ENCODE peak calls at places on chromosomes 12 and 14, in six cellular contexts. R, P, L, B, F and Y are unnamed samples.

GRCh38 chr14:32339188-32339587 is 10.1 kb downstream of the AKAP6 start:
- DNase-seq in R (no peak), P (no peak), L (no peak), B (no peak), F (no peak), Y (no peak)

GRCh38 chr12:13857750-13858149 is 123.7 kb downstream of the GRIN2B start:
- DNase-seq in R (no peak), P (no peak), L (no peak), B (no peak), F (no peak), Y (no peak)

GRCh38 chr12:117313906-117314305 is 47.5 kb downstream of the NOS1 start:
- DNase-seq in R (no peak), P (no peak), L (no peak), B (no peak), F (no peak), Y (no peak)

GRCh38 chr12:21697829-21698630 is 40.4 kb upstream of the LDHB start:
- DNase-seq in R (no peak), P (no peak), L (peak; percentile 24), B (no peak), F (peak; percentile 8), Y (no peak)

GRCh38 chr12:2396448-2396871 is 343.7 kb downstream of the CACNA1C start:
- DNase-seq in R (no peak), P (no peak), L (peak; percentile 85), B (no peak), F (no peak), Y (no peak)

GRCh38 chr12:125983094-125983783 is 918.0 kb downstream of the AACS start:
- DNase-seq in R (no peak), P (no peak), L (no peak), B (peak; percentile 89), F (peak; percentile 26), Y (no peak)

GRCh38 chr14:20969336-20969735 is 14.0 kb downstream of the RNASE2 start:
- DNase-seq in R (no peak), P (no peak), L (no peak), B (no peak), F (no peak), Y (no peak)

GRCh38 chr14:42323426-42323825 is 716.8 kb downstream of the LRFN5 start:
- DNase-seq in R (no peak), P (no peak), L (no peak), B (no peak), F (no peak), Y (no peak)

GRCh38 chr14:59020382-59020781 is 168.1 kb upstream of the DAAM1 start:
- DNase-seq in R (no peak), P (no peak), L (peak; percentile 16), B (no peak), F (no peak), Y (no peak)

GRCh38 chr12:46659844-46660243 is 166.0 kb downstream of the SLC38A4 start:
- DNase-seq in R (no peak), P (no peak), L (no peak), B (no peak), F (no peak), Y (no peak)

GRCh38 chr14:70709726-70710382 is 68.1 kb downstream of the TTC9 start:
- DNase-seq in R (no peak), P (no peak), L (no peak), B (no peak), F (no peak), Y (no peak)

GRCh38 chr12:131389051-131390013 is 321.6 kb upstream of the SFSWAP start:
- DNase-seq in R (no peak), P (no peak), L (no peak), B (peak; percentile 28), F (no peak), Y (no peak)

GRCh38 chr14:36666416-36667206 is 5.0 kb downstream of the PAX9 start:
- DNase-seq in R (no peak), P (no peak), L (no peak), B (peak; percentile 87), F (no peak), Y (peak; percentile 81)

GRCh38 chr12:3832738-3833137 is 40.5 kb downstream of the PARP11 start:
- DNase-seq in R (no peak), P (no peak), L (no peak), B (no peak), F (no peak), Y (no peak)

GRCh38 chr12:105106621-105107020 is 910 bp upstream of the WASHC4 start:
- DNase-seq in R (no peak), P (no peak), L (no peak), B (no peak), F (no peak), Y (no peak)

GRCh38 chr14:61671086-61671485 is 24.2 kb upstream of the HIF1A start:
- DNase-seq in R (peak; percentile 27), P (no peak), L (no peak), B (no peak), F (no peak), Y (no peak)

GRCh38 chr14:101562659-101563351 is 1.5 kb downstream of the DIO3 start:
- DNase-seq in R (no peak), P (no peak), L (no peak), B (no peak), F (no peak), Y (no peak)

GRCh38 chr12:24903305-24904088 is 45.4 kb downstream of the BCAT1 start:
- DNase-seq in R (no peak), P (no peak), L (no peak), B (no peak), F (no peak), Y (no peak)

GRCh38 chr12:43921666-43922337 is 85.9 kb downstream of the TMEM117 start:
- DNase-seq in R (no peak), P (no peak), L (peak; percentile 53), B (peak; percentile 6), F (no peak), Y (no peak)

GRCh38 chr12:80445083-80445482 is 1.0 kb downstream of the PTPRQ start:
- DNase-seq in R (no peak), P (no peak), L (peak; percentile 25), B (no peak), F (no peak), Y (no peak)

GRCh38 chr12:69348162-69348938 is at the start of gene LYZ:
- DNase-seq in R (no peak), P (no peak), L (no peak), B (no peak), F (no peak), Y (no peak)

GRCh38 chr14:44612002-44612401 is 104.9 kb upstream of the FSCB start:
- DNase-seq in R (no peak), P (no peak), L (peak; percentile 1), B (no peak), F (no peak), Y (no peak)

GRCh38 chr14:80291099-80291498 is 79.8 kb upstream of the DIO2 start:
- DNase-seq in R (no peak), P (no peak), L (no peak), B (no peak), F (no peak), Y (no peak)

GRCh38 chr12:88720231-88720630 is 140.0 kb upstream of the KITLG start:
- DNase-seq in R (no peak), P (no peak), L (no peak), B (no peak), F (no peak), Y (no peak)

GRCh38 chr12:97756066-97756701 is 293.6 kb downstream of the RMST start:
- DNase-seq in R (no peak), P (no peak), L (no peak), B (no peak), F (no peak), Y (no peak)